ENCODE peak calls at places on chromosomes 11 and 22, in eight cellular contexts. N is substantia nigra, E is NCI-H1048, G is H9, C is NCI-H2171 treated with DMSO at 0.1 percent for 48 hours, T is HTR-8/SVneo, P is dermis blood vessel endothelial cell, O is ACHN. M is an unnamed sample.

GRCh38 chr22:35274154-35274871 is 17.0 kb downstream of the HMGXB4 start:
- DNase-seq in N (no peak), E (no peak), G (no peak), C (no peak), T (no peak), P (peak), O (no peak), M (no peak)

GRCh38 chr11:109037856-109038780 is 373.2 kb downstream of the DDX10 start:
- DNase-seq in N (peak), E (no peak), G (no peak), C (no peak), T (no peak), P (peak), O (no peak), M (peak)

GRCh38 chr11:69230856-69231425 is 63.0 kb upstream of the MYEOV start:
- DNase-seq in N (no peak), E (no peak), G (peak), C (no peak), T (no peak), P (no peak), O (no peak), M (no peak)

GRCh38 chr22:20974336-20974955 is 7.4 kb downstream of the AIFM3 start:
- DNase-seq in N (no peak), E (no peak), G (no peak), C (no peak), T (no peak), P (no peak), O (no peak), M (no peak)

GRCh38 chr11:57727185-57727584 is 14.1 kb upstream of the SELENOH start:
- DNase-seq in N (no peak), E (no peak), G (no peak), C (no peak), T (no peak), P (no peak), O (no peak), M (no peak)

GRCh38 chr11:100788561-100788960 is 101.5 kb downstream of the ARHGAP42 start:
- DNase-seq in N (no peak), E (no peak), G (no peak), C (no peak), T (no peak), P (no peak), O (no peak), M (no peak)

GRCh38 chr11:26231252-26231661 is 100.7 kb upstream of the ANO3 start:
- DNase-seq in N (no peak), E (no peak), G (no peak), C (no peak), T (no peak), P (peak), O (no peak), M (no peak)

GRCh38 chr11:73198677-73199076 is 19.4 kb upstream of the P2RY2 start:
- DNase-seq in N (no peak), E (no peak), G (peak), C (no peak), T (no peak), P (peak), O (peak), M (no peak)

GRCh38 chr11:105720096-105720495 is 110.2 kb downstream of the GRIA4 start:
- DNase-seq in N (no peak), E (no peak), G (no peak), C (no peak), T (no peak), P (no peak), O (no peak), M (peak)

GRCh38 chr11:115166826-115167225 is 337.4 kb downstream of the CADM1 start:
- DNase-seq in N (no peak), E (no peak), G (no peak), C (no peak), T (no peak), P (no peak), O (no peak), M (peak)

GRCh38 chr11:68891356-68891948 is 12.2 kb downstream of the MRPL21 start:
- DNase-seq in N (no peak), E (no peak), G (no peak), C (no peak), T (no peak), P (no peak), O (no peak), M (no peak)

GRCh38 chr22:39808087-39808486 is 85.5 kb downstream of the ENTHD1 start:
- DNase-seq in N (no peak), E (no peak), G (peak), C (no peak), T (peak), P (peak), O (peak), M (peak)

GRCh38 chr22:30453731-30454510 is 17.9 kb downstream of the SEC14L3 start:
- DNase-seq in N (no peak), E (no peak), G (no peak), C (peak), T (no peak), P (peak), O (peak), M (peak)

GRCh38 chr22:38870312-38870741 is 1.7 kb downstream of the CBX6 start:
- DNase-seq in N (peak), E (peak), G (peak), C (peak), T (peak), P (peak), O (peak), M (peak)

GRCh38 chr11:108338750-108339149 is 115.9 kb downstream of the ATM start:
- DNase-seq in N (no peak), E (no peak), G (no peak), C (no peak), T (no peak), P (no peak), O (no peak), M (no peak)

GRCh38 chr11:128415539-128415938 is 171.8 kb downstream of the ETS1 start:
- DNase-seq in N (no peak), E (no peak), G (no peak), C (no peak), T (no peak), P (peak), O (no peak), M (peak)

GRCh38 chr11:114569781-114570180 is 10.1 kb upstream of the NXPE1 start:
- DNase-seq in N (no peak), E (no peak), G (no peak), C (no peak), T (no peak), P (no peak), O (no peak), M (no peak)

GRCh38 chr22:38114484-38115398 is 4.3 kb upstream of the BAIAP2L2 start:
- DNase-seq in N (peak), E (peak), G (peak), C (peak), T (peak), P (peak), O (peak), M (peak)

GRCh38 chr11:34640050-34640971 is 19.4 kb downstream of the EHF start:
- DNase-seq in N (no peak), E (peak), G (peak), C (no peak), T (no peak), P (no peak), O (peak), M (peak)

GRCh38 chr11:26958005-26958404 is 35.9 kb upstream of the FIBIN start:
- DNase-seq in N (no peak), E (no peak), G (no peak), C (no peak), T (no peak), P (no peak), O (no peak), M (peak)

GRCh38 chr11:36011574-36011973 is 67.7 kb downstream of the LDLRAD3 start:
- DNase-seq in N (no peak), E (no peak), G (no peak), C (no peak), T (no peak), P (no peak), O (no peak), M (no peak)

GRCh38 chr11:68090706-68091105 is 30.5 kb downstream of the CHKA start:
- DNase-seq in N (peak), E (no peak), G (no peak), C (no peak), T (no peak), P (peak), O (no peak), M (no peak)

GRCh38 chr22:40247976-40248375 is 70.3 kb downstream of the TNRC6B start:
- DNase-seq in N (no peak), E (no peak), G (no peak), C (no peak), T (no peak), P (no peak), O (no peak), M (no peak)

GRCh38 chr22:26903030-26903856 is 245.9 kb downstream of the MIAT start:
- DNase-seq in N (peak), E (peak), G (peak), C (no peak), T (no peak), P (no peak), O (no peak), M (peak)

GRCh38 chr11:61963016-61963281 is 4.5 kb downstream of the FTH1 start:
- DNase-seq in N (no peak), E (no peak), G (no peak), C (no peak), T (no peak), P (no peak), O (no peak), M (no peak)

GRCh38 chr11:9092846-9093778 is 1.7 kb upstream of the SCUBE2 start:
- DNase-seq in N (no peak), E (no peak), G (no peak), C (peak), T (no peak), P (peak), O (no peak), M (peak)

GRCh38 chr11:2778630-2779498 is 79.1 kb upstream of the KCNQ1OT1 start:
- DNase-seq in N (peak), E (peak), G (peak), C (peak), T (no peak), P (peak), O (no peak), M (peak)

GRCh38 chr11:79167510-79168188 is 273.2 kb downstream of the TENM4 start:
- DNase-seq in N (no peak), E (no peak), G (no peak), C (no peak), T (no peak), P (no peak), O (no peak), M (peak)

GRCh38 chr22:42468841-42469240 is 36.6 kb upstream of the NFAM1 start:
- DNase-seq in N (no peak), E (no peak), G (no peak), C (no peak), T (peak), P (no peak), O (no peak), M (no peak)

GRCh38 chr11:12585861-12586260 is 88.4 kb upstream of the TEAD1 start:
- DNase-seq in N (no peak), E (no peak), G (no peak), C (no peak), T (no peak), P (no peak), O (no peak), M (peak)

GRCh38 chr11:70751142-70751734 is 352.9 kb downstream of the CTTN start:
- DNase-seq in N (no peak), E (no peak), G (no peak), C (peak), T (no peak), P (no peak), O (peak), M (peak)

GRCh38 chr22:45159652-45160462 is 3.9 kb upstream of the NUP50 start:
- DNase-seq in N (no peak), E (no peak), G (no peak), C (no peak), T (peak), P (peak), O (no peak), M (no peak)

GRCh38 chr11:71997594-71997993 is 1.1 kb upstream of the IL18BP start:
- DNase-seq in N (no peak), E (no peak), G (no peak), C (no peak), T (no peak), P (no peak), O (no peak), M (no peak)

GRCh38 chr11:12968836-12969235 is 40.3 kb upstream of the RASSF10 start:
- DNase-seq in N (no peak), E (no peak), G (no peak), C (no peak), T (no peak), P (no peak), O (peak), M (no peak)